ENCODE peak calls at places on chromosomes 16 and 17, in eight cellular contexts. S is brain microvascular endothelial cell, J is stomach, C is neural progenitor cell, A is psoas muscle, O is body of pancreas, Q is ovary, B is PC-3. V is an unnamed sample. For H3K36me3, the result is how much of the 10 kb centered on the place peaks cover.

GRCh38 chr16:75074920-75075687 is 41.5 kb downstream of the LDHD start:
- DNase-seq in Q (no peak), C (no peak), J (peak), A (peak), S (no peak), B (no peak), O (peak), V (peak)

GRCh38 chr16:55061126-55061525 is 130.5 kb downstream of the IRX5 start:
- DNase-seq in Q (no peak), A (no peak), S (no peak), J (no peak), C (no peak), O (no peak), B (no peak), V (no peak)

GRCh38 chr17:53527473-53527872 is 295.3 kb upstream of the KIF2B start:
- DNase-seq in B (no peak), O (no peak), Q (no peak), S (no peak), C (no peak), A (no peak), J (no peak), V (no peak)

GRCh38 chr17:29619251-29619650 is 3.5 kb downstream of the CORO6 start:
- DNase-seq in A (peak), J (no peak), B (no peak), Q (no peak), C (peak), O (no peak), S (no peak), V (no peak)

GRCh38 chr16:2090819-2091721 is 43.3 kb downstream of the TSC2 start:
- DNase-seq in O (peak), B (peak), S (peak), Q (peak), J (peak), C (peak), A (peak), V (peak)

GRCh38 chr17:48259710-48260291 is 152.2 kb downstream of the SNX11 start:
- DNase-seq in C (peak), B (peak), O (peak), Q (no peak), S (peak), A (no peak), J (no peak), V (no peak)

GRCh38 chr17:8359769-8360168 is 16.7 kb downstream of the KRABD2 start:
- DNase-seq in C (no peak), O (no peak), J (no peak), A (no peak), B (peak), S (peak), Q (no peak), V (no peak)

GRCh38 chr16:76199681-76200210 is 77.5 kb upstream of the CNTNAP4 start:
- DNase-seq in S (no peak), A (no peak), J (no peak), Q (no peak), O (no peak), B (no peak), C (peak), V (no peak)

GRCh38 chr16:13957197-13958078 is 37.5 kb downstream of the ERCC4 start:
- DNase-seq in A (peak), Q (peak), B (peak), J (peak), S (peak), C (peak), O (peak), V (peak)

GRCh38 chr17:49249292-49249794 is 18.8 kb upstream of the PHOSPHO1 start:
- DNase-seq in C (no peak), Q (no peak), S (no peak), B (peak), O (no peak), A (peak), J (no peak), V (no peak)

GRCh38 chr17:42667088-42667951 is 8.2 kb downstream of the TUBG2 start:
- DNase-seq in A (peak), O (peak), Q (peak), C (no peak), J (peak), B (peak), S (no peak), V (peak)

GRCh38 chr16:49631521-49632041 is 224.3 kb downstream of the ZNF423 start:
- DNase-seq in O (no peak), C (no peak), S (no peak), A (no peak), B (no peak), Q (peak), J (no peak), V (no peak)

GRCh38 chr17:31549121-31549524 is 157.6 kb downstream of the RAB11FIP4 start:
- DNase-seq in J (no peak), O (no peak), C (no peak), B (no peak), S (no peak), Q (no peak), A (no peak), V (no peak)

GRCh38 chr16:57964157-57964700 is 6.7 kb downstream of the CNGB1 start:
- DNase-seq in B (no peak), C (no peak), O (no peak), A (no peak), J (no peak), Q (no peak), S (no peak), V (no peak)

GRCh38 chr16:49696414-49697101 is 159.4 kb downstream of the ZNF423 start:
- DNase-seq in C (peak), J (no peak), O (no peak), B (no peak), S (no peak), A (no peak), Q (no peak), V (no peak)

GRCh38 chr17:21283482-21284318 is 811 bp upstream of the MAP2K3 start:
- DNase-seq in A (no peak), J (peak), B (peak), C (peak), O (peak), Q (peak), S (peak), V (no peak)

GRCh38 chr17:50163846-50164696 is 1.7 kb upstream of the SGCA start:
- DNase-seq in B (no peak), Q (no peak), O (no peak), S (no peak), A (peak), C (no peak), J (no peak), V (no peak)

GRCh38 chr16:48234630-48235029 is 9.5 kb upstream of the LONP2 start:
- DNase-seq in S (no peak), B (no peak), J (no peak), A (no peak), C (no peak), O (no peak), Q (no peak), V (no peak)

GRCh38 chr16:11383481-11384183 is 38.4 kb downstream of the RMI2 start:
- DNase-seq in O (no peak), S (no peak), J (no peak), C (no peak), A (no peak), B (no peak), Q (no peak), V (no peak)

GRCh38 chr17:4110152-4110551 is 32.7 kb downstream of the ZZEF1 start:
- DNase-seq in O (no peak), J (no peak), C (no peak), A (no peak), Q (no peak), B (peak), S (no peak), V (no peak)

GRCh38 chr17:83127431-83128160 is 48.2 kb downstream of the METRNL start:
- DNase-seq in Q (peak), C (no peak), J (no peak), S (no peak), O (no peak), A (peak), B (no peak), V (no peak)

GRCh38 chr17:49230636-49231562 is at the start of gene PHOSPHO1:
- DNase-seq in J (peak), O (peak), B (peak), A (peak), C (peak), Q (peak), S (peak), V (peak)

GRCh38 chr16:86355538-86355937 is 154.8 kb upstream of the FOXF1 start:
- DNase-seq in Q (no peak), A (no peak), J (no peak), B (no peak), C (no peak), S (peak), O (no peak), V (no peak)

GRCh38 chr17:74116087-74116717 is 87.3 kb upstream of the RPL38 start:
- DNase-seq in S (no peak), J (no peak), B (no peak), O (no peak), Q (no peak), C (no peak), A (no peak), V (no peak)

GRCh38 chr16:64858076-64858475 is 263.8 kb downstream of the CDH11 start:
- DNase-seq in B (no peak), J (no peak), Q (no peak), C (no peak), S (peak), O (no peak), A (no peak), V (no peak)

GRCh38 chr16:80041399-80041798 is 440.9 kb upstream of the MAF start:
- DNase-seq in S (peak), C (no peak), A (no peak), B (no peak), O (no peak), J (no peak), Q (no peak), V (no peak)

GRCh38 chr17:58831780-58832179 is 76.1 kb downstream of the PPM1E start:
- DNase-seq in C (no peak), B (no peak), Q (no peak), O (no peak), J (no peak), S (no peak), A (no peak), V (no peak)

GRCh38 chr17:794876-795275 is 12.7 kb downstream of the MRM3 start:
- DNase-seq in B (peak), S (peak), J (peak), A (peak), Q (peak), O (peak), C (peak), V (peak)

GRCh38 chr16:11658896-11659708 is 9.2 kb upstream of the SNN start:
- DNase-seq in C (no peak), B (no peak), S (no peak), J (no peak), A (no peak), O (no peak), Q (no peak), V (no peak)

DNA sequence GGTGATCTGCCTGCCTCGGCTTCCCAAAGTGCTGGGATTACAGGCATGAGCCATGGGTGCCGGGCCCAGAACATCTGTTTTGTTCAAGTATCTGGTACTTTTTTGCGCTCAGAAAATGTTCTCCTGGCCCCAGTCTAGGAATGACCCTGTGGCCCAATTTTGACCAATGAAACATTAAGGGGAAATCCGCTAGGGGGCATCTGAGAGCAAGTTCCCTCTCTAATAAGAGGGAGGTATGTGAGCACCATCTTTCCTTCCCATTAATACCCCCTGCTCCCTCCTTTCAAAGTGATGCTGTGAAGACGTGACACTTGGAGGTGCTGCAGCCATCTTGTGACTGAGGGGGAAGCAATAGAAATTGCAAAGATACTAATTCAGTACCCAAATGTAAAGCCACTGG is 16.5 kb upstream of the CLEC3A start:
- DNase-seq in A (no peak), C (peak), Q (no peak), B (no peak), J (no peak), O (no peak), S (no peak), V (no peak)
- TF ChIP-seq CTCF in A (no peak), C (peak), Q (no peak), B (peak), J (no peak), O (no peak), S (peak), V (no peak)

GRCh38 chr16:71474864-71475263 is 12.8 kb upstream of the ZNF23 start:
- DNase-seq in J (no peak), A (no peak), Q (no peak), C (no peak), S (peak), O (no peak), B (peak), V (no peak)

GRCh38 chr16:71479420-71479819 is 9.7 kb downstream of the ZNF19 start:
- DNase-seq in A (no peak), O (peak), J (no peak), B (peak), Q (no peak), C (peak), S (no peak), V (no peak)

GRCh38 chr16:71472041-71472440 is 10.0 kb upstream of the ZNF23 start:
- DNase-seq in C (no peak), A (no peak), J (no peak), S (no peak), O (no peak), Q (no peak), B (no peak), V (no peak)

GRCh38 chr16:71476457-71476856 is 12.7 kb downstream of the ZNF19 start:
- DNase-seq in B (no peak), Q (no peak), O (no peak), J (no peak), C (no peak), A (no peak), S (no peak), V (no peak)

DNA sequence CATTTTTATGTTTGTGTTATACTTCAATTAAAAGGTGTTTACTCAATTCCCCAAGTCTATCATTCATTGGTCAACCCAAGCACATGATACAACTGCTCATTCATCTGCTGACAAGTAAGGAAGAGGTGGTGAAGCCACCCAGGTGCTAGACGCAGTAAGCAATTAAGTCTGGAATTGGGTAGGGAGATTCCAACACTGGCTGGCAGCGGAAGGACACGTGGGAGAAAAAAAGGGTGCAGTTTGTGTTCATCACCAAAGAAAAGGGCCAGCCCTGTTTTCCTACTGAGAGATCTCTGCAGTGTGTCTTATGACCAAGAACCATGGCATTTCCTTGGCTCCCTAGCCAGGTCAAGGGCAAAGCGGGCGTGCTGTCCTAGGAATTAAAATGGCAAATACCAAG is 11.8 kb upstream of the ZNF23 start:
- DNase-seq in A (no peak), Q (no peak), B (peak), C (no peak), J (no peak), O (no peak), S (no peak), V (no peak)
- H3K27ac ChIP-seq in A (no peak), Q (no peak), B (peak), C (no peak), J (no peak), O (no peak), S (peak), V (no peak)

GRCh38 chr16:67036323-67036741 is 7.4 kb downstream of the CBFB start:
- DNase-seq in J (no peak), A (no peak), O (peak), Q (no peak), B (no peak), S (no peak), C (no peak), V (no peak)
- H3K36me3 ChIP-seq in J (under half), A (under half), O (under half), Q (under half), B (under half), S (under half), C (under half), V (under half)

GRCh38 chr17:78107976-78108725 is 20.4 kb downstream of the TMC6 start:
- DNase-seq in J (no peak), A (peak), O (no peak), B (no peak), S (no peak), C (no peak), Q (no peak), V (no peak)

GRCh38 chr17:78107457-78107856 is 21.1 kb downstream of the TMC6 start:
- DNase-seq in S (no peak), Q (peak), C (no peak), J (no peak), A (no peak), B (peak), O (no peak), V (no peak)

GRCh38 chr17:78110363-78111011 is 18.1 kb downstream of the TMC6 start:
- DNase-seq in A (peak), O (no peak), C (no peak), B (no peak), S (no peak), J (no peak), Q (peak), V (no peak)

GRCh38 chr17:78109489-78109761 is 19.1 kb downstream of the TMC6 start:
- DNase-seq in A (peak), C (no peak), Q (peak), B (no peak), S (no peak), O (no peak), J (no peak), V (no peak)

DNA sequence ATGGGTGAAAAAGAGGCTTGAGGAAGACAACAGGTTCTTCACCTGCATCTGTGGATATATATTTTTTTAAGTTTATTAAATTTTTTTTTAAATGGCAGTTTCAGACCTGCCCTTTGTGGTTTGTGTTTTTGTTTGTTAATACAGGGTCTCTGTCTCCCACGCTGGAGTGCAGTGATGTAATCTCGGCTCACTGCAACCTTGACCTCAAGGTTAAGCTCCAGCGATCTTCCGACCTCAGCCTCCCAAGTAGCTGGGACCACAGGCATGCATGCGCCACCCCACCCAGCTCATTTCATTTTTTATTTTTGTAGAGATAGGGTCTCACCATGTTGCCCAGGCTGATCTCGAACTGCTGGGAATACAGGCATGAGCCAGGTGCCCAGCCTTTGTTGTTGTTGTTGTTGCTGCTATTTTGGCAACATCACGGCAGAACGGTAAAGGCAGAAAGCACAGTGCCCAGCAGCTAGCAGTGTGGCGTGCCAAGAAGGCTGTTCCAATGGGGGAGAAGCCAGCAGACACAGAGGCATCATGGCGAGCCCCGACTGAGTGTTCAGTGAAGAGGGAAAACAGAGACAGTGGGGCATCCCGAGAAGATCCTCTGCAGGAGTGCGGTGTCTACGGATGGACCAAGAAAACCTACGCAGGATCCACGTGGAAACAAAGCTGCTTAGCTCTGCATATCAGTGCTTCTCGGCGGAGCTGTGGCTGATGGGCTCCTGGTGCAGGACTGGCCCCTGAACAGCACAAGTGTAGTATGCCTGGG is 19.6 kb downstream of the TMC6 start:
- DNase-seq in O (no peak), C (no peak), Q (peak), J (no peak), A (peak), B (no peak), S (no peak), V (no peak)
- TF ChIP-seq CTCF in O (no peak), C (no peak), Q (no peak), J (no peak), A (no peak), B (no peak), S (no peak), V (no peak)

GRCh38 chr17:38559880-38560230 is 45.9 kb downstream of the SRCIN1 start:
- DNase-seq in C (no peak), B (no peak), Q (no peak), A (no peak), J (no peak), S (no peak), O (no peak), V (no peak)

GRCh38 chr17:38557836-38558750 is 47.7 kb downstream of the SRCIN1 start:
- DNase-seq in A (peak), O (peak), C (peak), B (peak), S (peak), J (peak), Q (peak), V (peak)

GRCh38 chr17:38557395-38557794 is 48.4 kb downstream of the SRCIN1 start:
- DNase-seq in Q (no peak), C (no peak), J (no peak), A (no peak), B (no peak), S (no peak), O (no peak), V (no peak)

GRCh38 chr17:38559025-38559879 is 46.5 kb downstream of the SRCIN1 start:
- DNase-seq in O (peak), A (peak), S (peak), C (peak), B (no peak), J (peak), Q (peak), V (peak)

DNA sequence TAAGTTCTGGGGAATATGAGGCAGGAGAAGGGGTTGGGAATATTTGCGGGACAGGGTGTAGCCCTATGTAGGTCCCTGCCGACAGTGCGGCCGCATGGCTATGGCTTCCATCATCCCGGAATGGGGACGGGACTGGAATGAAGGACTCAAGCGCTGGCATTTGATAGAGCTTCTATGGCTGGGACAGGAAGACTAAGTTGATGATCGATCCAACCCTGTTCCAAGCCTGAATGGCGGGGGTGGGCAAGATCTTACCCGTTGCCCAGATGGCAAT is 47.1 kb downstream of the SRCIN1 start:
- DNase-seq in S (no peak), J (no peak), B (no peak), Q (no peak), O (no peak), C (peak), A (no peak), V (no peak)
- H3K27ac ChIP-seq in S (no peak), J (peak), B (no peak), Q (peak), O (peak), C (no peak), A (no peak), V (no peak)

DNA sequence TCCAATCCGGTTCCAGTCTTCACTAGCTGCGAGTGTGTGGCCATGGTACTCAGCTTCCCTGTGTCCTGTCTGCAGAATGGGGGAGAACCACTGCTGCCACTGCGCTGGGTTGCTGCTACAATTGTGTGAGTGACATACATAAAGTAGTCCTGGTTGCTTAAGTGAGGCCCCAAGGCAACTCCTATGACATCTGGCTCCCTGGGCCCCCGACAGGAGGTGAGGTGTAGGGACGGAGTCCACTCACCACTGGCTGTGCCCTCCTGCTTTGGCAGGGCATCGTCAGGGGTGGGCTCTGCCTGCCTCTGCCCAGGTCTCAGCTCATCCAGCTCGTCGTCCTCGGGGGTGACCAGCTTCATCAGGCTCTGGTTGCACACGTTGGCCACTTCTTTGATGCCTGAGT is 20.4 kb downstream of the VAC14 start:
- DNase-seq in A (no peak), J (no peak), Q (no peak), B (no peak), O (no peak), S (no peak), C (no peak), V (no peak)
- H3K36me3 ChIP-seq in A (half or more), J (half or more), Q (under half), B (under half), O (under half), S (under half), C (under half), V (half or more)

GRCh38 chr16:3266873-3267537 is 10.6 kb upstream of the MEFV start:
- DNase-seq in Q (no peak), J (no peak), S (peak), O (peak), B (peak), A (no peak), C (peak), V (no peak)
- TF ChIP-seq CTCF in Q (no peak), J (no peak), S (peak), O (peak), B (peak), A (peak), C (peak), V (no peak)